ENCODE peak calls at places on chromosome 17, in eight cellular contexts. N is cardiac muscle cell; F is EH; C is ELR; A is activated naive CD8-positive, alpha-beta T cell treated with anti-CD3 and anti-CD28 coated beads, Interleukin-2, amount 10 ng/mL, durations not matched to agents 7 days and 5 days; Z is WTC11; P is T-helper 17 cell; U is GOT3. S is an unnamed sample.

GRCh38 chr17:75727391-75727790 is 6.1 kb downstream of the ITGB4 start:
- DNase-seq in P (no peak), N (no peak), C (no peak), U (no peak), F (no peak), Z (no peak), A (no peak), S (no peak)

GRCh38 chr17:20989991-20990855 is 52.6 kb downstream of the USP22 start:
- DNase-seq in F (no peak), C (no peak), A (no peak), U (no peak), P (no peak), N (no peak), Z (no peak), S (no peak)

GRCh38 chr17:64004903-64005733 is 7.0 kb downstream of the PRR29 start:
- DNase-seq in P (no peak), A (no peak), C (no peak), F (no peak), Z (no peak), U (no peak), N (no peak), S (no peak)

GRCh38 chr17:29571883-29572681 is 3.6 kb downstream of the TP53I13 start:
- DNase-seq in Z (peak), C (no peak), N (no peak), F (no peak), U (no peak), P (no peak), A (peak), S (no peak)

GRCh38 chr17:33072421-33073175 is 81.0 kb downstream of the SPACA3 start:
- DNase-seq in C (no peak), F (no peak), P (no peak), Z (no peak), N (no peak), A (no peak), U (peak), S (no peak)

GRCh38 chr17:33260638-33261037 is 32.5 kb downstream of the ASIC2 start:
- DNase-seq in U (no peak), A (no peak), F (no peak), P (no peak), N (no peak), Z (peak), C (no peak), S (no peak)

GRCh38 chr17:5545051-5545987 is 39.0 kb downstream of the NLRP1 start:
- DNase-seq in C (no peak), P (no peak), F (no peak), A (no peak), U (no peak), Z (no peak), N (no peak), S (no peak)

GRCh38 chr17:78362671-78363070 is 2.8 kb upstream of the SOCS3 start:
- DNase-seq in F (no peak), P (no peak), C (no peak), A (no peak), N (no peak), Z (no peak), U (no peak), S (no peak)

GRCh38 chr17:61421460-61421859 is 21.8 kb downstream of the TBX2 start:
- DNase-seq in U (no peak), N (no peak), Z (no peak), F (no peak), A (no peak), P (no peak), C (no peak), S (no peak)

GRCh38 chr17:31597646-31598387 is 206.3 kb downstream of the RAB11FIP4 start:
- DNase-seq in P (no peak), U (no peak), N (no peak), C (no peak), A (no peak), F (no peak), Z (no peak), S (no peak)

GRCh38 chr17:44501866-44502265 is 1.3 kb downstream of the GPATCH8 start:
- DNase-seq in F (peak), N (no peak), A (no peak), Z (no peak), U (no peak), C (peak), P (no peak), S (no peak)

GRCh38 chr17:32484041-32484461 is 2.7 kb upstream of the CDK5R1 start:
- DNase-seq in Z (no peak), N (no peak), U (no peak), C (no peak), F (no peak), P (no peak), A (no peak), S (no peak)

GRCh38 chr17:47808830-47809480 is 12.6 kb downstream of the OSBPL7 start:
- DNase-seq in C (no peak), U (no peak), N (no peak), F (no peak), P (no peak), A (no peak), Z (no peak), S (no peak)

GRCh38 chr17:28613916-28614315 is at the start of gene RSKR:
- DNase-seq in F (peak), N (no peak), P (no peak), C (peak), A (no peak), Z (no peak), U (no peak), S (no peak)

GRCh38 chr17:67374329-67375053 is 2.6 kb upstream of the PITPNC1 start:
- DNase-seq in U (peak), F (peak), Z (peak), C (peak), P (peak), A (peak), N (peak), S (peak)

GRCh38 chr17:72122668-72123495 is 2.1 kb downstream of the SOX9 start:
- DNase-seq in A (peak), N (peak), P (no peak), C (peak), Z (peak), U (peak), F (peak), S (no peak)

GRCh38 chr17:45227101-45227591 is 5.5 kb downstream of the FMNL1 start:
- DNase-seq in U (no peak), C (peak), P (no peak), A (peak), Z (no peak), N (no peak), F (no peak), S (no peak)

GRCh38 chr17:74646231-74646630 is 22.7 kb upstream of the CD300E start:
- DNase-seq in N (peak), U (no peak), F (no peak), P (no peak), Z (no peak), A (no peak), C (peak), S (no peak)

GRCh38 chr17:48542114-48542955 is 2.6 kb downstream of the HOXB2 start:
- DNase-seq in Z (no peak), C (no peak), N (peak), F (peak), A (peak), P (no peak), U (no peak), S (no peak)

GRCh38 chr17:42406602-42407288 is 16.3 kb downstream of the CAVIN1 start:
- DNase-seq in C (no peak), F (peak), Z (no peak), N (no peak), A (no peak), U (no peak), P (no peak), S (no peak)

GRCh38 chr17:2547176-2547575 is 35.5 kb upstream of the METTL16 start:
- DNase-seq in F (peak), Z (no peak), U (no peak), A (no peak), P (no peak), C (peak), N (peak), S (no peak)

GRCh38 chr17:7713782-7714181 is 3.8 kb upstream of the DNAH2 start:
- DNase-seq in N (no peak), U (no peak), Z (no peak), P (no peak), F (no peak), C (no peak), A (no peak), S (no peak)

GRCh38 chr17:9306086-9306485 is 269.5 kb downstream of the STX8 start:
- DNase-seq in Z (no peak), N (no peak), C (no peak), U (no peak), A (no peak), P (no peak), F (no peak), S (no peak)

GRCh38 chr17:78344666-78345065 is 15.2 kb downstream of the SOCS3 start:
- DNase-seq in Z (no peak), C (no peak), A (no peak), N (no peak), U (no peak), P (no peak), F (no peak), S (no peak)

S was measured in effector memory CD8-positive, alpha-beta T cell.